ENCODE peak calls at places on chromosomes 4 and X, in eight cellular contexts. G is H1, B is SJCRH30, T is suprapubic skin, C is mesenchymal stem cell, P is neural progenitor cell, V is MM.1S, J is heart right ventricle. M is an unnamed sample. For H3K27me3 and H3K9me3, the result is how much of the 10 kb centered on the place peaks cover.

GRCh38 chr4:140943887-140944515 is 187.8 kb upstream of the TBC1D9 start:
- DNase-seq in G (no peak), B (no peak), T (no peak), C (no peak), P (no peak), V (no peak), J (no peak), M (peak)

GRCh38 chr4:109989044-109989443 is 76.4 kb downstream of the EGF start:
- DNase-seq in G (no peak), B (no peak), T (no peak), C (no peak), P (no peak), V (no peak), J (no peak), M (no peak)

GRCh38 chrX:150038356-150038755 is 100.1 kb upstream of the EOLA2 start:
- DNase-seq in G (no peak), B (no peak), T (no peak), C (peak), P (no peak), V (no peak), J (no peak), M (peak)

GRCh38 chrX:136861877-136862276 is 18.6 kb downstream of the RBMX start:
- DNase-seq in G (no peak), B (no peak), T (no peak), C (no peak), P (no peak), V (no peak), J (no peak), M (no peak)

GRCh38 chr4:168095776-168096443 is 3.6 kb downstream of the ANXA10 start:
- DNase-seq in G (no peak), B (no peak), T (no peak), C (no peak), P (no peak), V (no peak), J (no peak), M (no peak)

GRCh38 chr4:85147481-85148076 is 181.1 kb upstream of the WDFY3 start:
- DNase-seq in G (no peak), B (peak), T (no peak), C (peak), P (peak), V (peak), J (peak), M (peak)

GRCh38 chr4:22434895-22435294 is 81.0 kb downstream of the ADGRA3 start:
- DNase-seq in G (no peak), B (peak), T (no peak), C (peak), P (peak), V (peak), J (peak), M (peak)

GRCh38 chrX:149462849-149463248 is 42.3 kb downstream of the IDS start:
- DNase-seq in G (no peak), B (no peak), T (no peak), C (no peak), P (no peak), V (no peak), J (peak), M (no peak)

GRCh38 chrX:20252392-20253231 is 14.1 kb downstream of the RPS6KA3 start:
- DNase-seq in G (peak), B (peak), T (peak), C (peak), P (peak), V (peak), J (peak), M (peak)

GRCh38 chrX:111100191-111100590 is 4.2 kb downstream of the PAK3 start:
- DNase-seq in G (no peak), B (peak), T (no peak), C (peak), P (peak), V (peak), J (no peak), M (no peak)

GRCh38 chrX:19739683-19740082 is 147.7 kb downstream of the SH3KBP1 start:
- DNase-seq in G (no peak), B (peak), T (peak), C (peak), P (peak), V (peak), J (peak), M (peak)

DNA sequence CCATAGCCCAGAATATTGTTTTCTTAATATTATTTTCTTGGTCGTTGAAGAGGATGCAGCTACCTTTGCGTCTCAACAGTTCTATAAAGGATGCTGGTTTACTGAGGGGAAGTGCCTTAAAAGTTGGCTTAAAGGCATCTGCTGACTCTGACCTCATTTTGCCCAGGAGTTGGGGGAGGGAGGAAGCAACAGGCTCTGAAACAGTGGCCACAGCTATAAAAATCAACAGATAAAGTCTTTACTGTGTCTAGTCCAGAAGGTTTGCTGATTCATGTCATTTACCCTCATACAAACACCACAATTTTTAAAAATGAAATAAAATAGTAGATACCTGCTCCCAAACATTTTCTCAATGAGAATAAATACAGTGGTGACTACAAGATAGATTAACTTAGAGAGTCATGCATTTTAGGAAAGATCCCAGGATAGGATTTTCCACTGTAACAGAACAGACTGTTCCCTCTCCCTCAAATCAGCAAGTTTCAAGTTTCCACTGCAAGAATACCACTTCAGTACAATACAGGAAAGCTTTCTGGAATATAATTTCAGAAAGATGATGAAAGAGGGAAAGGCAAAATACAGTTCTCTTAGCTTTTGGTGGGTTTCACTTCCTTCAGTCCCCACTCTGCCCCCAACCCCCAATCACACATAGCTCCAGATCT is 1.9 kb downstream of the PHKA1 start:
- DNase-seq in G (no peak), B (no peak), T (no peak), C (peak), P (no peak), V (peak), J (no peak), M (no peak)
- H3K4me3 ChIP-seq in G (no peak), B (no peak), T (no peak), C (no peak), P (no peak), V (peak), J (no peak), M (no peak)

GRCh38 chrX:129590596-129590995 is 50.5 kb downstream of the OCRL start:
- DNase-seq in G (no peak), B (no peak), T (no peak), C (no peak), P (no peak), V (no peak), J (no peak), M (no peak)

GRCh38 chrX:129597905-129598304 is 56.9 kb downstream of the APLN start:
- DNase-seq in G (no peak), B (no peak), T (no peak), C (no peak), P (no peak), V (no peak), J (no peak), M (no peak)

GRCh38 chrX:129596077-129596476 is 56.0 kb downstream of the OCRL start:
- DNase-seq in G (no peak), B (no peak), T (no peak), C (no peak), P (no peak), V (no peak), J (no peak), M (no peak)

GRCh38 chrX:129594781-129595180 is 54.7 kb downstream of the OCRL start:
- DNase-seq in G (no peak), B (no peak), T (no peak), C (no peak), P (no peak), V (no peak), J (no peak), M (no peak)

DNA sequence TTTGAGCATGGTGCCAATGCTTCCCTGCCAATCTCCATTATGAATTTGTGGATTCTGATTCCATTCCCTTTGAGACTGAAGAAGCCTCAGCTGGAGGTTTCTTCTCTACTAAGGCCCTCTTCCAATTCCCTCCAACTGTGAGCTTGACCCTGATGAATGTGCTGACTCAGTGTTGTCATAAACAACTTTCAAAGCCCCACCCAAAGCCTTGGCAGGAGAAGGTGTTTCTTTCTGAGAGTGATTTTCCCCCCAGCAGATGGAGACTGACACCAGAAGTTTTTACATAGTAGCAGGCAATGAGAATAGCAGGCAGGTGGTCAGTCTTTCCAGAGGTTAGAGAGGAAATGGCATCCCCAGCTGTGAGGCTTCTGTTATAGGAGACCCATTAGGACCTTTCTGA is 53.1 kb downstream of the OCRL start:
- DNase-seq in G (no peak), B (no peak), T (no peak), C (no peak), P (no peak), V (peak), J (no peak), M (peak)
- H3K27me3 ChIP-seq in G (under half), B (under half), T (under half), C (under half), P (under half), V (under half), J (under half), M (under half)

GRCh38 chrX:1420371-1420770 is 28.5 kb upstream of the SLC25A6 start:
- DNase-seq in G (no peak), B (no peak), T (peak), C (no peak), P (no peak), V (no peak), J (no peak), M (no peak)

GRCh38 chrX:1423215-1423614 is 29.5 kb downstream of the ASMTL start:
- DNase-seq in G (no peak), B (no peak), T (peak), C (no peak), P (no peak), V (no peak), J (no peak), M (no peak)

GRCh38 chrX:1419545-1420355 is 27.8 kb upstream of the SLC25A6 start:
- DNase-seq in G (no peak), B (no peak), T (peak), C (no peak), P (no peak), V (no peak), J (no peak), M (no peak)

GRCh38 chrX:1422135-1422465 is 30.2 kb upstream of the SLC25A6 start:
- DNase-seq in G (no peak), B (no peak), T (no peak), C (no peak), P (no peak), V (no peak), J (no peak), M (no peak)

DNA sequence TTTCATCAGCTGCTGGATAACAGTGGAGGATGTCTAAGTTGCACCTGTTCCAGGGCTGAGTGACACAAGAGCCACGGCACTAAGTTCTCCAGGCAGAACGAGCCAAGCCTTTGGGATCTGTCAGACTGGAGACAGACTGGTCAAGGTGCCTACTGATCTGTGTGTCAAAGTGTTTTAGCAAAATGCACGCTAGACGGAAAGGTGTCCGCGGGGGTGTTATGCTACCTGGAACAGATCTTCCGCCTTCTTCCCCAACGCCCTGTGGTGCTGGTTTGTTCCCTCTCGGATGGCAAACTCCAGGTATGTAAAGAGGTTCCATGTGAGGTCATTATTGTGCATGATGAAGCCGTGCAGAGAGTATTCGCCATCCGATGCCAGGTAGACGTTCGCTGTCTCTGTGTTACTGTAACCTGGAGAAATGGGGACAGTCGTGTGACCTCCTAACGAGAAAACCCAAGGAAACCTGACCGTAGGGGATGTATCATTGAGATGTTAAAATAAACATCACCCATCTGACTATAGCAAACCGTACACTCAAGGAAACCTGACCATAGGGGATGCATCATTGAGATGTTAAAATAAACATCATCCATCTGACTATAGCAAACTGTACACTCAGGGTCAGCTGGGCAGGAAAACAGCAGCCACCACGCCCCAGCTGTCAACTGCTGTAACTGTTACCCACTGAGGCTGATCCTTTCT is 29.7 kb upstream of the SLC25A6 start:
- DNase-seq in G (no peak), B (peak), T (peak), C (no peak), P (no peak), V (no peak), J (no peak), M (no peak)
- H3K9me3 ChIP-seq in G (under half), B (under half), T (under half), C (under half), P (under half), V (under half), J (under half), M (under half)

DNA sequence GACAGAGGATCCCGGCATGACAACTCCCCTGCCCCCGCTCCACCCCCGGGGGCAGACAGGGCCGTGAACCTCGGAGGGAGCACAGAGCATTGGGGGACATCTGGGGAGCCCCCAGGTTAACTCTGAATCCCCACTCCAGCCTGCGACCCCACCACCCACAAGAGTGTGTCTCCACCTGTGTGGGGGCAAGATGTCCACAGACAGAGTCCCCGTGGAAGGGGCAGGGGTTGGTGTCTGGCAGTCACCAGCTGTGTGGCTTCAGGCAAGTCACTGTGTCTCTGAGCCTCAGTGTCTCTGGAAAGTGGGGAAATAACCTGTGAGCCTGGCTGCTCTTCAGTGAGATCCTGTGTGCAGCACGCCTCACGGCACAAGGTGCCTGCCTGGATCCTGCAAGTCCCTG is 239.0 kb downstream of the AFAP1 start:
- DNase-seq in G (no peak), B (no peak), T (peak), C (no peak), P (no peak), V (no peak), J (no peak), M (no peak)
- H3K4me3 ChIP-seq in G (no peak), B (no peak), T (no peak), C (no peak), P (no peak), V (no peak), J (no peak), M (no peak)

GRCh38 chrX:50343917-50344316 is 126.7 kb downstream of the DGKK start:
- DNase-seq in G (no peak), B (no peak), T (no peak), C (no peak), P (no peak), V (no peak), J (no peak), M (no peak)
- H3K27me3 ChIP-seq in G (under half), B (under half), T (under half), C (under half), P (under half), V (under half), J (under half), M (under half)

DNA sequence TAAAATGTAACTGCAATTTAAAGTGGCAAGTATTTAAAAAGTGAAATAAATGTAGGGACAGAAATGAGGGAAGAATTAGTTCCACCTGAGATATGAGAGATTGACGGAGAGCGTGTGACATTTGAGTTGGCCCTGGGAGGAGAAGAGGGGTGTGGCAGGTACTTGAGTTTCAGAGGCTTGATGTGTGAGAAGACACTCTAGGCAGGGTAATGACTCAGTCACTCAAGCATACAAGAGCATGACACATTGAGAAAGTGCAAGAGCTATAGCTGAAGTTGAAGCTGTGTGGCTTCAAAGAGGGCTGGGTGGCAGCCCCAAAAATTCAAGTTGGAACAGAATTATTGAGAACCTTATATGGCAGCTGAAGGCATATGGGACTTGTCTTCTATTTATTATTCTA is 420.5 kb downstream of the SLITRK2 start:
- DNase-seq in G (no peak), B (no peak), T (no peak), C (no peak), P (no peak), V (no peak), J (no peak), M (no peak)
- H3K9me3 ChIP-seq in G (under half), B (under half), T (under half), C (under half), P (under half), V (under half), J (under half), M (under half)

GRCh38 chr4:95209942-95210341 is 338.8 kb downstream of the UNC5C start:
- DNase-seq in G (no peak), B (no peak), T (no peak), C (no peak), P (no peak), V (no peak), J (no peak), M (no peak)

GRCh38 chr4:95204873-95205272 is 343.9 kb downstream of the UNC5C start:
- DNase-seq in G (no peak), B (peak), T (no peak), C (no peak), P (peak), V (no peak), J (no peak), M (no peak)

DNA sequence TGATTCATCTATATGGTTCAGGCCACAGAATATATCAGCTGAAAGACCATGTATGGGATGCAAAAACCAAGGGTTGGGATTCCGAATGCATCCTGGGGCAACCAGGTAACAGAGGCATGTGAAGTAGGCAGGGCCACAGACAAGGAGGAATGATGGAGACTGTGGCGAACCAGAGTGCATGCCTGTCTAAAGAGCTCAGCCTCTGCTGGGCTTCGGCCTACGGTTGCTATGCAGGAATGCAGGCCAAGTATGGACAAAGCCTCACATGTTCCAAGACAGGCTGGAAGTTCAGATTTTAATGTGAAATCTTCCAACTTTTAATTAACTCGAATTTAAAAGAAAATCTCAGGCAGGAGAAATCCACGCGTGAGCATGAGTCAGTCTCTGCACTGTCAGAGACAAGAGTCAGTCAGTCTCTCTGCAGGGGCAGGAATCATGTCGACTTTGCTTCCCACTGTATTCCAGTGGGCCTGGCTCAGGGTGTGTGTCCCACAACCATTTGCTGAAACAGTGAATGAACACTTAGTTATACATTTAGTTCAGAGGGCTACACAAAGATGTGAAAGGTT is 344.4 kb downstream of the UNC5C start:
- DNase-seq in G (no peak), B (no peak), T (no peak), C (no peak), P (no peak), V (no peak), J (no peak), M (no peak)
- H3K4me3 ChIP-seq in G (no peak), B (no peak), T (no peak), C (no peak), P (no peak), V (no peak), J (no peak), M (no peak)